ENCODE peak calls at places on chromosomes 11 and 22, in five cellular contexts. U is brain microvascular endothelial cell, Z is testis, I is heart left ventricle, X is fibroblast of pulmonary artery. K is an unnamed sample.

GRCh38 chr11:27395556-27396258 is 32.7 kb upstream of the CCDC34 start:
- DNase-seq in U (no peak), Z (no peak), I (no peak), X (peak), K (no peak)

GRCh38 chr11:106524446-106524845 is 447.0 kb downstream of the AASDHPPT start:
- DNase-seq in U (no peak), Z (no peak), I (no peak), X (no peak), K (no peak)

GRCh38 chr11:78336877-78337553 is 80.6 kb downstream of the GAB2 start:
- DNase-seq in U (no peak), Z (no peak), I (no peak), X (no peak), K (peak)

GRCh38 chr11:1271002-1271401 is 38.4 kb downstream of the TOLLIP start:
- DNase-seq in U (peak), Z (no peak), I (no peak), X (no peak), K (no peak)

GRCh38 chr22:22940961-22941605 is 53.5 kb downstream of the IGLL5 start:
- DNase-seq in U (no peak), Z (no peak), I (no peak), X (no peak), K (no peak)

GRCh38 chr22:16838073-16838472 is 12.9 kb upstream of the XKR3 start:
- DNase-seq in U (no peak), Z (no peak), I (no peak), X (no peak), K (no peak)

GRCh38 chr11:120937501-120937900 is 86.4 kb upstream of the TBCEL start:
- DNase-seq in U (no peak), Z (no peak), I (no peak), X (no peak), K (no peak)

GRCh38 chr11:44950625-44951472 is at the start of gene TP53I11:
- DNase-seq in U (peak), Z (peak), I (peak), X (peak), K (no peak)

GRCh38 chr22:46069518-46070214 is 80.7 kb upstream of the PPARA start:
- DNase-seq in U (peak), Z (peak), I (peak), X (peak), K (peak)

GRCh38 chr11:18731949-18732821 is 6.2 kb upstream of the IGSF22 start:
- DNase-seq in U (peak), Z (peak), I (no peak), X (peak), K (peak)

GRCh38 chr22:28799125-28799833 is 1.1 kb downstream of the XBP1 start:
- DNase-seq in U (peak), Z (peak), I (peak), X (peak), K (peak)

GRCh38 chr22:35703861-35704584 is 13.6 kb upstream of the APOL5 start:
- DNase-seq in U (no peak), Z (no peak), I (no peak), X (no peak), K (no peak)

GRCh38 chr22:45179276-45180049 is 15.7 kb downstream of the NUP50 start:
- DNase-seq in U (no peak), Z (no peak), I (no peak), X (no peak), K (no peak)

GRCh38 chr11:124758355-124759267 is 3.5 kb downstream of the ESAM start:
- DNase-seq in U (peak), Z (peak), I (peak), X (peak), K (peak)
- H3K4me3 ChIP-seq in U (peak), Z (peak), I (peak), X (peak), K (no peak)

GRCh38 chr22:48523761-48524160 is 1303.9 kb downstream of the BRD1 start:
- DNase-seq in U (no peak), Z (no peak), I (no peak), X (no peak), K (no peak)

GRCh38 chr22:48522271-48522670 is 1305.4 kb downstream of the BRD1 start:
- DNase-seq in U (no peak), Z (no peak), I (no peak), X (no peak), K (no peak)

GRCh38 chr22:48520207-48520606 is 1307.5 kb downstream of the BRD1 start:
- DNase-seq in U (no peak), Z (no peak), I (no peak), X (no peak), K (no peak)

GRCh38 chr22:48523091-48523490 is 1304.6 kb downstream of the BRD1 start:
- DNase-seq in U (no peak), Z (no peak), I (no peak), X (no peak), K (no peak)

DNA sequence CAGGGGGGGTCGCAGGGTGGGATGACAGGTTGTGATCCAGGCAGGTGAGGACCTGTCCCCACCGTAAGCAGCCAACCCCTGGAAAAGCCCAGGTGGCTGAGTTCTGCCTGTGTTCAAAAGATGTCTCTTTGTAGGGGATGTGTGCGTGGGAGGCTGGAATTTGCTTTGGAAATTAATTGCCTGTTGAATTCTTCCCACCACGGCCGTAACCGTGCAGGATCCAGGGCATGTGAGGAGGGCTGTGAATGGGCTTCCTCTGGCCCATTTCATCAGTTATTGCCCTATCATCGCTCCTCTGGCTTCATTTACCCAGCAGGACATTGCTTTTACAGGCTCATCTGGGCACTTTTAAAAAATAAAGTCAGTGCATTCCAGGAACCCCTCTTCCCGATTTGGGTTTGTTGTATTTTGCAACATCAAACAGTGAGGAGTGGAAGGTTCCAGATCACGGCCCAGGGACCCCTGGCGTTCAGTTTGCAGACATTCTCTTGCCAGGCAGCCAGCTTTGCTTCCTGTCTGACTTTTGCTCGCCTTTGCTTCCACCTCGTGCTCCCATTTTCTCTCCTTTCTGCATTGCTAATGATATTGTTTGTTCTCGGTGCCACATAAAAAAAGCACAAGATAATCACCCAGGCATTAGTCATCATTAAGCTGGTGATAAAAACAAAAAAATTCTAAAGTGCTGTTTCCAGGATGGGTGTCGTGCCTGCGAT is 1306.6 kb downstream of the BRD1 start:
- DNase-seq in U (no peak), Z (no peak), I (no peak), X (no peak), K (no peak)
- TF ChIP-seq CTCF in U (peak), Z (no peak), I (no peak), X (no peak), K (no peak)

GRCh38 chr11:134258577-134258976 is 5.2 kb downstream of the ACAD8 start:
- DNase-seq in U (no peak), Z (no peak), I (no peak), X (no peak), K (no peak)

GRCh38 chr11:134257101-134257500 is 3.7 kb downstream of the ACAD8 start:
- DNase-seq in U (no peak), Z (no peak), I (no peak), X (no peak), K (no peak)

GRCh38 chr11:134260503-134260902 is 7.1 kb downstream of the ACAD8 start:
- DNase-seq in U (no peak), Z (no peak), I (no peak), X (no peak), K (no peak)

GRCh38 chr11:134261626-134262488 is 8.5 kb downstream of the ACAD8 start:
- DNase-seq in U (no peak), Z (peak), I (no peak), X (peak), K (peak)

DNA sequence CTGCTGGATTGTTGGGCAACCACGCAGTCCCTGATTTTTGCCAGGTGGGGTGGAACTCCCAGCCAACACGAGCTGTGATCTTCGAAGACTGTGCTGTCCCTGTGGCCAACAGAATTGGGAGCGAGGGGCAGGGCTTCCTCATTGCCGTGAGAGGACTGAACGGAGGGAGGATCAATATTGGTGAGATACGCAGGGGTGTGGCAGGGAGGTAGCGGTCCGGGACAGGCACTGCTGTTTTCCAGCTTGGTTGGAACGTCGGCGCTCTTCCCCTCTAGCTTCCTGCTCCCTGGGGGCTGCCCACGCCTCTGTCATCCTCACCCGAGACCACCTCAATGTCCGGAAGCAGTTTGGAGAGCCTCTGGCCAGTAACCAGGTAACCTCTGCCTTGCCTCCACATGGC is 7.6 kb downstream of the ACAD8 start:
- DNase-seq in U (no peak), Z (no peak), I (no peak), X (no peak), K (no peak)
- H3K4me3 ChIP-seq in U (no peak), Z (no peak), I (no peak), X (no peak), K (no peak)

GRCh38 chr22:43747877-43748276 is 64.2 kb downstream of the EFCAB6 start:
- DNase-seq in U (no peak), Z (no peak), I (no peak), X (no peak), K (peak)
- TF ChIP-seq CTCF in U (no peak), Z (no peak), I (no peak), X (no peak), K (peak)

K was measured in GM12865.